ENCODE peak calls at places on chromosomes 13 and 19, in seven cellular contexts. G is adrenal gland; M is HFF-Myc; N is NCI-H1105; K is mesothelial cell of epicardium; H is activated naive CD4-positive, alpha-beta T cell treated with anti-CD3 and anti-CD28 coated beads, Interleukin-2, amount 10 ng/mL, durations not matched to agents 7 days and 5 days; S is cortex of kidney. I is an unnamed sample.

GRCh38 chr13:66266348-66266747 is 963.8 kb downstream of the PCDH9 start:
- DNase-seq in G (no peak), M (no peak), N (no peak), K (no peak), H (no peak), S (no peak), I (no peak)

GRCh38 chr19:48443731-48444128 is 2.1 kb upstream of the GRWD1 start:
- DNase-seq in G (no peak), M (no peak), N (no peak), K (no peak), H (no peak), S (no peak), I (no peak)

GRCh38 chr19:27748551-27749152 is 1464.3 kb downstream of the UQCRFS1 start:
- DNase-seq in G (peak), M (no peak), N (no peak), K (no peak), H (no peak), S (no peak), I (no peak)

GRCh38 chr13:66992183-66992582 is 238.0 kb downstream of the PCDH9 start:
- DNase-seq in G (no peak), M (no peak), N (no peak), K (no peak), H (no peak), S (no peak), I (no peak)

GRCh38 chr19:23527797-23528196 is 132.5 kb upstream of the ZNF91 start:
- DNase-seq in G (no peak), M (no peak), N (no peak), K (no peak), H (no peak), S (no peak), I (no peak)

GRCh38 chr13:112781881-112782361 is 92.1 kb downstream of the ATP11A start:
- DNase-seq in G (peak), M (no peak), N (peak), K (no peak), H (no peak), S (no peak), I (no peak)

GRCh38 chr19:13795595-13796300 is 505 bp downstream of the ZSWIM4 start:
- DNase-seq in G (no peak), M (no peak), N (peak), K (no peak), H (peak), S (no peak), I (no peak)

GRCh38 chr13:27969073-27969865 is at the start of gene CDX2:
- DNase-seq in G (no peak), M (no peak), N (peak), K (no peak), H (no peak), S (no peak), I (no peak)

GRCh38 chr19:16585808-16586476 is 13.7 kb upstream of the SLC35E1 start:
- DNase-seq in G (no peak), M (no peak), N (no peak), K (no peak), H (no peak), S (no peak), I (no peak)

GRCh38 chr19:50328257-50329145 is 676 bp downstream of the KCNC3 start:
- DNase-seq in G (no peak), M (no peak), N (no peak), K (no peak), H (no peak), S (no peak), I (no peak)

GRCh38 chr19:46393456-46394397 is 19.6 kb downstream of the CCDC8 start:
- DNase-seq in G (no peak), M (no peak), N (no peak), K (no peak), H (peak), S (no peak), I (peak)

GRCh38 chr13:26787961-26788360 is 27.4 kb upstream of the GPR12 start:
- DNase-seq in G (no peak), M (no peak), N (no peak), K (no peak), H (no peak), S (no peak), I (no peak)

GRCh38 chr13:56735537-56735942 is 405.2 kb upstream of the PRR20A start:
- DNase-seq in G (no peak), M (no peak), N (no peak), K (no peak), H (no peak), S (no peak), I (no peak)

GRCh38 chr19:29687897-29688728 is 22.9 kb downstream of the PLEKHF1 start:
- DNase-seq in G (no peak), M (no peak), N (no peak), K (no peak), H (no peak), S (no peak), I (no peak)

GRCh38 chr13:98565726-98566577 is 11.0 kb downstream of the STK24 start:
- DNase-seq in G (peak), M (no peak), N (no peak), K (no peak), H (peak), S (no peak), I (peak)

GRCh38 chr19:2542341-2543069 is 66.6 kb downstream of the GADD45B start:
- DNase-seq in G (peak), M (no peak), N (no peak), K (no peak), H (no peak), S (no peak), I (no peak)

GRCh38 chr19:43351998-43352746 is 1.3 kb upstream of the CD177 start:
- DNase-seq in G (no peak), M (no peak), N (no peak), K (no peak), H (no peak), S (no peak), I (no peak)

GRCh38 chr13:63124863-63125262 is 1709.2 kb upstream of the PCDH20 start:
- DNase-seq in G (no peak), M (no peak), N (peak), K (no peak), H (no peak), S (no peak), I (no peak)

GRCh38 chr13:71602327-71602726 is 264.7 kb downstream of the DACH1 start:
- DNase-seq in G (no peak), M (no peak), N (peak), K (no peak), H (no peak), S (no peak), I (no peak)

I was measured in right lobe of liver.